ENCODE peak calls at places on chromosome 20, in seven cellular contexts. N, K, E, O, U, V and S are unnamed samples.
A peak's percentile ranks its signal among the peaks of the same experiment; 100 is the strongest.

GRCh38 chr20:23520185-23520584 is 29.3 kb downstream of the CST8 start:
- DNase-seq in K (no peak), U (no peak), N (no peak), O (no peak), E (no peak), V (no peak), S (no peak)

GRCh38 chr20:5135363-5136012 is 8.7 kb downstream of the CDS2 start:
- DNase-seq in K (no peak), E (no peak), V (no peak), O (no peak), N (no peak), U (no peak), S (no peak)

GRCh38 chr20:41406307-41406706 is 39.7 kb upstream of the EMILIN3 start:
- DNase-seq in K (no peak), U (no peak), O (no peak), E (no peak), N (no peak), V (no peak), S (no peak)

GRCh38 chr20:24132246-24132645 is 143.7 kb upstream of the GGTLC1 start:
- DNase-seq in V (no peak), U (no peak), E (no peak), N (no peak), K (no peak), O (no peak), S (no peak)

GRCh38 chr20:35618372-35619131 is 2.9 kb downstream of the SPAG4 start:
- DNase-seq in N (no peak), K (peak; percentile 47), V (peak; percentile 15), E (peak; percentile 30), U (no peak), O (no peak), S (peak; percentile 55)

GRCh38 chr20:19690462-19690861 is 67.6 kb upstream of the RIN2 start:
- DNase-seq in O (no peak), N (no peak), U (no peak), E (no peak), K (peak; percentile 18), V (no peak), S (no peak)

GRCh38 chr20:62517901-62518610 is 42.3 kb upstream of the GATA5 start:
- DNase-seq in O (no peak), U (no peak), K (no peak), E (no peak), N (no peak), V (no peak), S (no peak)

GRCh38 chr20:52104546-52105044 is 87.0 kb downstream of the ZFP64 start:
- DNase-seq in K (peak; percentile 88), U (no peak), O (no peak), E (peak; percentile 72), N (no peak), V (peak; percentile 19), S (peak; percentile 73)

GRCh38 chr20:8434326-8434876 is 302.3 kb downstream of the PLCB1 start:
- DNase-seq in E (no peak), U (no peak), V (peak; percentile 53), K (no peak), N (no peak), O (no peak), S (no peak)

GRCh38 chr20:8428988-8429387 is 296.9 kb downstream of the PLCB1 start:
- DNase-seq in N (no peak), E (no peak), O (no peak), K (no peak), V (no peak), U (no peak), S (no peak)

GRCh38 chr20:8433286-8433685 is 301.2 kb downstream of the PLCB1 start:
- DNase-seq in O (no peak), N (no peak), U (no peak), K (no peak), V (no peak), E (no peak), S (no peak)

GRCh38 chr20:8432435-8433148 is 300.5 kb downstream of the PLCB1 start:
- DNase-seq in K (peak; percentile 2), U (no peak), O (no peak), N (no peak), V (no peak), E (no peak), S (no peak)

DNA sequence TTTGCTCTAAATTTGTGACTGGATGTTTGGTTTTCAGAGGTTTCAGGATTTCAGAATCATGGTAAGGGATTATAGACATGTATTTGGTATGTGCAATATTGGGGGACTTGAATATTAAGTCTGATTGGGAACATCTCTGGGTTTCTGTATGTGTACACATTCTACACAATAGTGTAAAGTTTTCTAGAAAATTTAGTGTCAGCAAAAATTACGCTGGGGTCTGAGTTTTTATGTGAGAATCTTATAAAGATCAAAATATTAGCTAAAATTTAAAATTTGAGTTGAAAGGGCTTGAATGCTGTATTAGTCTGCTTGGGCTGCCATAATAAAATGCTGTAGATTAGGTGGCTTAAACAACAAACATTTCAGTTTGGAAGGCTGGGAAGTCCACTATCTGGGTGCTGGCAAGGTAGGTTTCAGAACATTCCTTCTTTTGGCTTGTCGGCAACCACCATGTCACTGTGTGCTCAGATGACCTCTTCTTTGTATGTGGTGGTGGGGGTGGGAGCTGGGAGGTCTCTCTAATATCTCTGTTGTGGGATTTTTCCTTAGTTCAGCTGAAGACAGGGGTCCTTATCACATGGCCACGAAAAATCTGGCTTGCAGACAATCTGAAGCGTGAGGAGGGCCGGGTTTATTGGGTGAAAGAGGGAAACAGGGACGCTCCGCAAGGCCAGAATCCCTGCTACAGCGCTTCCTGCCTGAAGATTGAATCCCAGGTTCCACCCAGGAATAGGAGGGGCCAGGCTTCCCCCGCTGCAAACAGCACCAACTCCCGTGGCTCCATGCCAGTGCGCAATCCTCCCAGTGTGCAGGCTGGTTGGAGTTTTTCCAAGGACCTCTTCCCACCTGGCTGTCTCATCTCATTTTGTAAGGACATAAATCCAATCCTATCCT is 299.7 kb downstream of the PLCB1 start:
- DNase-seq in U (no peak), V (no peak), K (peak; percentile 24), O (peak; percentile 78), N (peak; percentile 62), E (peak; percentile 14), S (peak; percentile 38)
- TF ChIP-seq CTCF in U (no peak), V (no peak), K (no peak), O (no peak), N (no peak), E (no peak), S (no peak)

GRCh38 chr20:46249671-46250070 is 58.6 kb downstream of the CDH22 start:
- DNase-seq in U (no peak), O (no peak), E (no peak), N (no peak), V (no peak), K (no peak), S (no peak)

GRCh38 chr20:46253391-46253790 is 54.9 kb downstream of the CDH22 start:
- DNase-seq in U (no peak), N (no peak), O (no peak), V (no peak), K (peak; percentile 66), E (peak; percentile 53), S (peak; percentile 63)

GRCh38 chr20:46252352-46253091 is 55.8 kb downstream of the CDH22 start:
- DNase-seq in V (no peak), N (no peak), O (no peak), E (no peak), U (no peak), K (no peak), S (no peak)

GRCh38 chr20:46250772-46251171 is 57.5 kb downstream of the CDH22 start:
- DNase-seq in V (no peak), O (no peak), N (no peak), U (no peak), E (no peak), K (no peak), S (no peak)

GRCh38 chr20:46251211-46251673 is 57.1 kb downstream of the CDH22 start:
- DNase-seq in V (no peak), O (no peak), E (peak; percentile 56), K (peak; percentile 78), U (no peak), N (no peak), S (peak; percentile 55)
- TF ChIP-seq CTCF in V (no peak), O (no peak), E (no peak), K (no peak), U (no peak), N (no peak), S (no peak)

GRCh38 chr20:13222319-13222716 is 1.2 kb downstream of the ISM1 start:
- DNase-seq in O (no peak), E (peak; percentile 18), N (no peak), K (peak; percentile 44), U (no peak), V (no peak), S (no peak)

GRCh38 chr20:13221313-13221672 is 219 bp downstream of the ISM1 start:
- DNase-seq in O (no peak), K (no peak), N (no peak), U (no peak), V (no peak), E (no peak), S (no peak)

GRCh38 chr20:13220857-13221297 is at the start of gene ISM1:
- DNase-seq in K (peak; percentile 30), V (no peak), N (peak; percentile 66), U (no peak), E (peak; percentile 36), O (no peak), S (peak; percentile 41)

GRCh38 chr20:13220194-13220856 is 749 bp upstream of the ISM1 start:
- DNase-seq in N (peak; percentile 75), E (peak; percentile 78), V (peak; percentile 34), K (peak; percentile 87), U (no peak), O (peak; percentile 17), S (peak; percentile 78)

DNA sequence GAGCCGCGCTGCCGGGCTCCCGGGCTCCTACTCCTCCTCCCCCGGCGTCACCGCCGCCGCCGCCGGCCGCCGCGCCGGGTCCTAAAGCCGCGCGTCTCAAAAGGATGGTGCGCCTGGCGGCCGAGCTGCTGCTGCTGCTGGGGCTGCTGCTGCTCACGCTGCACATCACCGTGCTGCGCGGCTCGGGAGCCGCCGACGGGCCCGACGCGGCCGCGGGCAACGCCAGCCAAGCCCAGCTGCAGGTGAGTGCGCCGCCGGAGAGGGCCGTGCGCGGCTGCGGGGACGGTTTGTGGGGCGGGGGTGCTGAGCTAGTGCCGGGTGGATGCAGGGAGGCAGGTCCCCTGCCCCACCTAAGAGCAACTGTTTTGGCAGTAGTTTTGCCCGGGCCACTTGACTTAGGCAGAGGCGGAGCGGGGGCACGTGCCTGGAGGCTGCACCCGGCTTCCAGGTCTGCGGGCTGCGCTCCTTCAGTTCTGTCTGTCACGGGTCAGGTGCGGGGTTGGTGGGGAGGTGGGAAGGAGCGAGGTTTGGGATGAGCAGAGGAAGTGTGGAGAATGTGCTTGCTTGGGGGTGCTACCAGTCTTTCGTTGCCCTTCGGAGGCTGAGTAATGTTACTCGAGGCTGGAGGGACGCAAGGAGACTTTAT is 722 bp downstream of the ISM1 start:
- DNase-seq in E (peak; percentile 71), K (peak; percentile 83), O (peak; percentile 39), V (peak; percentile 61), N (peak; percentile 80), U (no peak), S (peak; percentile 75)
- TF ChIP-seq CTCF in E (no peak), K (no peak), O (no peak), V (no peak), N (no peak), U (no peak), S (peak; percentile 28)

GRCh38 chr20:14191559-14191958 is 145.9 kb downstream of the FLRT3 start:
- DNase-seq in K (no peak), V (no peak), N (no peak), U (no peak), O (no peak), E (no peak), S (no peak)

GRCh38 chr20:14193443-14193842 is 144.0 kb downstream of the FLRT3 start:
- DNase-seq in U (no peak), E (no peak), N (no peak), V (no peak), K (peak; percentile 30), O (no peak), S (peak; percentile 39)

GRCh38 chr20:14193885-14194284 is 143.5 kb downstream of the FLRT3 start:
- DNase-seq in V (no peak), N (no peak), O (no peak), U (no peak), K (peak; percentile 70), E (no peak), S (no peak)

GRCh38 chr20:14189794-14190402 is 147.5 kb downstream of the FLRT3 start:
- DNase-seq in N (no peak), K (peak; percentile 22), V (peak; percentile 69), E (no peak), U (peak; percentile 2), O (no peak), S (no peak)
- TF ChIP-seq CTCF in N (peak; percentile 30), K (peak; percentile 50), V (peak; percentile 38), E (no peak), U (peak; percentile 47), O (peak; percentile 17), S (peak; percentile 52)